ENCODE peak calls at places on chromosome 1, in nine cellular contexts. I is NCI-H748 treated with DMSO at 0.1 percent for 48 hours; H is activated naive CD4-positive, alpha-beta T cell treated with anti-CD3 and anti-CD28 coated beads, Interleukin-2, amount 10 ng/mL, durations not matched to agents 7 days and 5 days; R is HT-29; J is Peyer's patch; D is AG08396; P is body of pancreas; M is lung microvascular endothelial cell; N is esophagus muscularis mucosa. C is an unnamed sample.

GRCh38 chr1:185293967-185294542 is 23.0 kb downstream of the IVNS1ABP start:
- DNase-seq in I (no peak), H (no peak), R (peak), J (no peak), D (no peak), P (no peak), M (no peak), N (no peak), C (no peak)

GRCh38 chr1:152182431-152182830 is 23.4 kb upstream of the RPTN start:
- DNase-seq in I (no peak), H (no peak), R (peak), J (no peak), D (no peak), P (no peak), M (peak), N (no peak), C (no peak)

GRCh38 chr1:40653851-40654537 is 11.5 kb downstream of the RIMS3 start:
- DNase-seq in I (peak), H (peak), R (no peak), J (no peak), D (no peak), P (no peak), M (no peak), N (no peak), C (peak)

GRCh38 chr1:6071219-6071618 is 25.5 kb downstream of the KCNAB2 start:
- DNase-seq in I (no peak), H (no peak), R (no peak), J (no peak), D (no peak), P (no peak), M (no peak), N (no peak), C (no peak)

GRCh38 chr1:94602312-94602711 is 60.8 kb upstream of the F3 start:
- DNase-seq in I (no peak), H (peak), R (no peak), J (no peak), D (peak), P (no peak), M (no peak), N (no peak), C (no peak)

GRCh38 chr1:40507973-40508372 is 594 bp upstream of the EXO5 start:
- DNase-seq in I (no peak), H (no peak), R (no peak), J (no peak), D (no peak), P (no peak), M (no peak), N (no peak), C (no peak)

GRCh38 chr1:155175281-155175926 is 1.8 kb downstream of the TRIM46 start:
- DNase-seq in I (no peak), H (no peak), R (no peak), J (peak), D (peak), P (no peak), M (no peak), N (peak), C (peak)

GRCh38 chr1:112688781-112689193 is 14.3 kb downstream of the MOV10 start:
- DNase-seq in I (no peak), H (no peak), R (no peak), J (no peak), D (no peak), P (no peak), M (no peak), N (no peak), C (peak)

GRCh38 chr1:207949571-207950195 is 38.8 kb upstream of the CD34 start:
- DNase-seq in I (no peak), H (no peak), R (no peak), J (no peak), D (no peak), P (no peak), M (peak), N (no peak), C (no peak)

C was measured in osteoblast.